ENCODE peak calls at places on chromosomes 7 and 10, in nine cellular contexts. O is EH; N is GM06990; G is activated CD4-positive, alpha-beta T cell treated with anti-CD3 and anti-CD28 coated beads for 48 hours; V is T-helper 2 cell; R is NCI-H1436; Q is anterior cingulate cortex; Y is GM13976; W is esophagus muscularis mucosa. U is an unnamed sample.

GRCh38 chr10:64036996-64037666 is 515.9 kb downstream of the REEP3 start:
- DNase-seq in Q (no peak), V (no peak), N (no peak), R (no peak), Y (no peak), G (no peak), O (no peak), W (no peak), U (no peak)

GRCh38 chr10:58967551-58968418 is 208.7 kb upstream of the PHYHIPL start:
- DNase-seq in Y (peak; percentile 17), R (peak; percentile 59), W (no peak), N (peak; percentile 7), V (no peak), G (no peak), Q (no peak), O (no peak), U (peak; percentile 65)

GRCh38 chr7:761101-761500 is 34.0 kb upstream of the PRKAR1B start:
- DNase-seq in G (no peak), W (no peak), Y (no peak), O (no peak), N (no peak), V (no peak), Q (no peak), R (no peak), U (no peak)

GRCh38 chr7:30752979-30753378 is 1.0 kb downstream of the INMT start:
- DNase-seq in R (no peak), N (no peak), W (no peak), Y (no peak), V (no peak), Q (no peak), O (peak; percentile 38), G (no peak), U (peak; percentile 89)

GRCh38 chr10:102347236-102347828 is 48.2 kb upstream of the NFKB2 start:
- DNase-seq in V (no peak), N (no peak), Q (no peak), O (peak; percentile 55), Y (peak; percentile 33), R (no peak), W (no peak), G (peak; percentile 47), U (peak; percentile 55)

GRCh38 chr10:96096958-96097357 is 33.1 kb upstream of the ZNF518A start:
- DNase-seq in O (no peak), Y (no peak), R (no peak), Q (no peak), V (no peak), G (no peak), W (no peak), N (no peak), U (no peak)

GRCh38 chr10:117594722-117595121 is 52.2 kb downstream of the EMX2 start:
- DNase-seq in Q (no peak), Y (no peak), R (no peak), V (no peak), N (no peak), G (no peak), O (no peak), W (no peak), U (no peak)

GRCh38 chr7:27453702-27454405 is 208.8 kb downstream of the HIBADH start:
- DNase-seq in G (no peak), N (no peak), R (no peak), W (peak; percentile 87), Q (no peak), Y (no peak), V (no peak), O (peak; percentile 80), U (no peak)

GRCh38 chr7:24756545-24756988 is 697 bp downstream of the GSDME start:
- DNase-seq in Y (peak; percentile 65), N (no peak), Q (no peak), O (no peak), R (no peak), W (no peak), V (no peak), G (peak; percentile 31), U (peak; percentile 47)

GRCh38 chr10:75018233-75018632 is 93.2 kb upstream of the SAMD8 start:
- DNase-seq in Q (no peak), N (no peak), R (peak; percentile 85), V (no peak), W (no peak), O (no peak), G (no peak), Y (no peak), U (no peak)

GRCh38 chr10:4607681-4608080 is 218.3 kb upstream of the AKR1E2 start:
- DNase-seq in N (no peak), Y (no peak), G (no peak), R (no peak), O (no peak), Q (no peak), W (no peak), V (no peak), U (no peak)

GRCh38 chr7:23418046-23418445 is 52.2 kb downstream of the IGF2BP3 start:
- DNase-seq in Y (no peak), N (no peak), R (no peak), W (no peak), O (peak; percentile 10), V (no peak), G (no peak), Q (no peak), U (no peak)

GRCh38 chr10:102645741-102646609 is 1.7 kb downstream of the TRIM8 start:
- DNase-seq in N (peak; percentile 86), O (peak; percentile 96), Q (no peak), Y (peak; percentile 79), G (peak; percentile 83), R (peak; percentile 18), W (peak; percentile 97), V (peak; percentile 53), U (peak; percentile 92)

GRCh38 chr10:34305189-34305588 is 509.9 kb downstream of the PARD3 start:
- DNase-seq in V (no peak), Q (no peak), G (peak; percentile 6), O (no peak), N (peak; percentile 45), W (no peak), R (peak; percentile 18), Y (peak; percentile 26), U (no peak)

GRCh38 chr7:93060025-93060424 is 57.8 kb downstream of the SAMD9 start:
- DNase-seq in Y (peak; percentile 1), O (no peak), W (no peak), Q (no peak), V (no peak), R (no peak), G (no peak), N (no peak), U (no peak)

GRCh38 chr10:28190192-28190591 is 112.7 kb downstream of the MPP7 start:
- DNase-seq in G (no peak), W (no peak), Q (no peak), O (peak; percentile 73), N (no peak), V (no peak), R (no peak), Y (no peak), U (no peak)

GRCh38 chr10:70678757-70679489 is 6.6 kb downstream of the ADAMTS14 start:
- DNase-seq in R (no peak), N (no peak), W (no peak), O (peak; percentile 51), Q (no peak), V (no peak), G (no peak), Y (no peak), U (no peak)

GRCh38 chr10:35353805-35354204 is 17.5 kb downstream of the CCNY start:
- DNase-seq in Y (no peak), G (no peak), V (no peak), W (no peak), R (no peak), N (no peak), O (no peak), Q (no peak), U (no peak)

GRCh38 chr7:54653905-54654304 is 105.1 kb downstream of the SEC61G start:
- DNase-seq in O (no peak), Q (no peak), R (no peak), N (no peak), V (no peak), W (no peak), Y (no peak), G (no peak), U (no peak)

GRCh38 chr7:47778153-47778661 is 170.1 kb downstream of the PKD1L1 start:
- DNase-seq in N (no peak), V (no peak), G (no peak), R (no peak), Y (no peak), W (no peak), O (no peak), Q (no peak), U (no peak)

GRCh38 chr10:23001901-23002516 is 74.2 kb downstream of the ARMC3 start:
- DNase-seq in O (no peak), R (no peak), Y (no peak), Q (no peak), W (no peak), N (no peak), G (no peak), V (no peak), U (no peak)